ENCODE peak calls at places on chromosomes 12 and 14, in four cellular contexts. B, Q, R and J are unnamed samples.

GRCh38 chr12:19646599-19646998 is 207.3 kb downstream of the AEBP2 start:
- DNase-seq in Q (peak), B (no peak), R (no peak), J (no peak)

GRCh38 chr14:75648066-75648838 is 12.4 kb downstream of the ERG28 start:
- DNase-seq in Q (no peak), R (peak), B (peak), J (no peak)

GRCh38 chr14:26605602-26606001 is 7.8 kb upstream of the NOVA1 start:
- DNase-seq in R (no peak), B (no peak), Q (no peak), J (no peak)

GRCh38 chr12:57552692-57553321 is 3.0 kb downstream of the KIF5A start:
- DNase-seq in Q (no peak), R (no peak), B (no peak), J (no peak)

GRCh38 chr12:60501124-60501729 is 905.4 kb downstream of the SLC16A7 start:
- DNase-seq in R (no peak), Q (peak), B (no peak), J (no peak)

GRCh38 chr12:118103601-118104382 is at the start of gene VSIG10:
- DNase-seq in B (peak), Q (peak), R (peak), J (peak)

GRCh38 chr12:20716037-20716436 is 20.9 kb downstream of the SLCO1C1 start:
- DNase-seq in B (no peak), Q (peak), R (no peak), J (no peak)

GRCh38 chr14:96150214-96150613 is 54.4 kb upstream of the BDKRB2 start:
- DNase-seq in R (no peak), B (no peak), Q (no peak), J (no peak)

GRCh38 chr12:81300454-81300853 is 222.6 kb downstream of the ACSS3 start:
- DNase-seq in R (no peak), B (no peak), Q (no peak), J (no peak)

GRCh38 chr14:100332797-100333196 is 9.7 kb downstream of the SLC25A47 start:
- DNase-seq in B (no peak), Q (no peak), R (peak), J (no peak)

GRCh38 chr12:104485651-104486341 is 29.0 kb downstream of the CHST11 start:
- DNase-seq in R (no peak), Q (no peak), B (no peak), J (no peak)

GRCh38 chr14:80575763-80576162 is 364.5 kb upstream of the DIO2 start:
- DNase-seq in R (no peak), Q (no peak), B (no peak), J (no peak)

GRCh38 chr12:202081-202731 is 11.8 kb downstream of the SLC6A12 start:
- DNase-seq in B (no peak), R (no peak), Q (no peak), J (no peak)

GRCh38 chr12:57823131-57823907 is 4.8 kb upstream of the AVIL start:
- DNase-seq in B (no peak), Q (no peak), R (no peak), J (no peak)

GRCh38 chr12:10873374-10873773 is 10.7 kb downstream of the PRH1 start:
- DNase-seq in B (peak), R (no peak), Q (no peak), J (no peak)

GRCh38 chr14:103380719-103381377 is 4.4 kb upstream of the MARK3 start:
- DNase-seq in R (no peak), B (no peak), Q (no peak), J (no peak)

GRCh38 chr12:19025582-19025981 is 104.0 kb upstream of the PLEKHA5 start:
- DNase-seq in Q (no peak), R (no peak), B (no peak), J (no peak)

GRCh38 chr14:105077649-105077995 is 12.4 kb upstream of the GPR132 start:
- DNase-seq in R (no peak), Q (no peak), B (no peak), J (no peak)

GRCh38 chr12:74602881-74603523 is 65.4 kb downstream of the ATXN7L3B start:
- DNase-seq in B (no peak), R (no peak), Q (peak), J (no peak)

DNA sequence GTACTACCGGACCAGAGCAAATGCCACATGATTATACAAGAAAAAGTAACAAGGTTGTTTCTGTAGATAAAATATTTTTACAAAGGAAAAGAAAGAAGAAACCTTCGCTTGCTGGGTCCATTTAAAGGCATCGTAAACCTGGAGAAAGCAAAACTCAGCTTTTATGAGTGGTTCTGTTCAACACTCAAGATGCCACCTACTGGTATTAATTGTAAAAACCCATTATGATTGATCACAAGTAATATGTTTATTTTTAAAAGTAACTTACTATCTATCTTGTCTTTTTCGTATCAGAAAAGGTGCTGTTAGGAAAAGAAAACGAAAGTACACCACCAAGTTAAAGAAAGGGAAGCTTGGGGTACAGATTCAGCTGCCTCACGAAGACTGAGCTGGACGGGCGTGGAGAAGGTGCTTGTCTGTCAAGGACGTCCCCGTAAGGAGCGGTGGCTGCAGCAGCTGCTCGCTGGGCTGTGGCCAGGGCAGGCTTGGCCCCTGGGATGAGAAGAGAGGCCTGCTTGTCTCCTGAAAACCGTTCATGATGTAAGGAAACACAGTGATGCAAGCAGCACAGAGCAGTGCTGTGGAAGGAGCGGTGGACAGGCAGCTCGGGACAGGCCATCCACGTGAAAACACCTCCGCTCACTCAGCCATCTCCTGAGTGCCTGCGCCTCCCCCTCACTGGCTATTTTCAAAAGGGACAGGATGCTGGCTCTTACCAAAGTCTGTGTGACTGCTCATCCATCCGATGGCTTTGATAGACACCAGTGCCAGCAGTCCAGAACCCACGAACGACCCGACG is 25.0 kb downstream of the SLC15A4 start:
- DNase-seq in Q (no peak), R (no peak), B (no peak), J (no peak)
- TF ChIP-seq CTCF in Q (no peak), R (no peak), B (no peak), J (no peak)

GRCh38 chr14:53532871-53533270 is 379.7 kb upstream of the DDHD1 start:
- DNase-seq in B (no peak), Q (no peak), R (peak), J (no peak)
- TF ChIP-seq CTCF in B (no peak), Q (no peak), R (no peak), J (no peak)

GRCh38 chr12:69544087-69544486 is 41.2 kb upstream of the CCT2 start:
- DNase-seq in R (no peak), B (no peak), Q (no peak), J (no peak)
- TF ChIP-seq CTCF in R (no peak), B (no peak), Q (no peak), J (no peak)

GRCh38 chr12:131330106-131330820 is 376.6 kb downstream of the ADGRD1 start:
- DNase-seq in B (no peak), Q (no peak), R (no peak), J (no peak)

GRCh38 chr12:131332224-131332623 is 378.5 kb downstream of the ADGRD1 start:
- DNase-seq in Q (no peak), R (no peak), B (no peak), J (no peak)

GRCh38 chr12:131323879-131324278 is 370.2 kb downstream of the ADGRD1 start:
- DNase-seq in B (no peak), Q (no peak), R (no peak), J (no peak)

GRCh38 chr12:131331148-131331750 is 377.5 kb downstream of the ADGRD1 start:
- DNase-seq in R (no peak), Q (no peak), B (no peak), J (no peak)

DNA sequence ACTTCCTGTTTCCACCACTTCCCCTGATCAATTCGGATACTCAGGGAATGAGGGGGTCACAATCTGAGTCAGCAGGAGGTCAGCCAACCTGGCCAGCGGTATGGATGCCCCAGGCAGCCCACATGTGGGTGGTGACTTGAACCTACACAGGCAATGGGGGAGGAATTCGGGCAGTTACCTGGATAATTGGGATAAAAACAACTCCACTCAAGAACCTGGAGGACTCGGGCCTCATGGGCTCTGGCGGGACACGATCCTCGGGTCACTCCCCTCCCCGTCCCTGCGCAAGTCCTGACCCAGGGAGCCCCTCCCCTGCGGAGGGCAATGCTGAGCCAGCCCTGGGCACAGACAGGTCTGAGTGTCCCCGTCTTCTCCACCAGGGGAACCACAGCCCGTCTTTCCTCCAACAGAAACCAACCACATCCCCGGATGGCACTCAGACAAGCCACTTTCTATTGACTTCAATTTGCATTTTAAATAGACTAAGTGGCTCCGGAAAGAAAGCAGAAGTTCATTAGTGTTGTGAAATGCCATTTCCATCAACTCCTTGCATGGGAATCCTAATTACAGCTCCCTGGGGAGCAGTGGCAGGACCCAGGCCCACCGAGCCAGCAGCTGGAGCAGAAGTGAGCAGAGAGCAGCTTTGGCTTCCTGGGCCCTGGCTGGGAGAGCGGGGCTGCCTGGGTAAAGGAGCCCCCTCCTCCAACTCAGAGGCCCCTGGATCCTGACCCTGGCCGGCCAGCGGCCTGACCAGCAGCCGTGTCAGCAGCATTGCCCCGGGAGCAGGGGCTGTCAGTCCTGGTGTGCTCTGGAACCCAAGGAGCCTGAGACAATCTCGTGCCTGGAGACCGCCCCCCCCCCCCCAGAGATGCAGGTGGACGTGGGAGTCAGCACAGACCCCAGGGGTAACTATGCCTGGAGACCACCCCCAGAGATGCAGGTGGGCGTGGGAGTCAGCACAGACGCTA is 374.1 kb downstream of the ADGRD1 start:
- DNase-seq in R (no peak), B (no peak), Q (no peak), J (no peak)
- TF ChIP-seq CTCF in R (no peak), B (no peak), Q (no peak), J (no peak)

DNA sequence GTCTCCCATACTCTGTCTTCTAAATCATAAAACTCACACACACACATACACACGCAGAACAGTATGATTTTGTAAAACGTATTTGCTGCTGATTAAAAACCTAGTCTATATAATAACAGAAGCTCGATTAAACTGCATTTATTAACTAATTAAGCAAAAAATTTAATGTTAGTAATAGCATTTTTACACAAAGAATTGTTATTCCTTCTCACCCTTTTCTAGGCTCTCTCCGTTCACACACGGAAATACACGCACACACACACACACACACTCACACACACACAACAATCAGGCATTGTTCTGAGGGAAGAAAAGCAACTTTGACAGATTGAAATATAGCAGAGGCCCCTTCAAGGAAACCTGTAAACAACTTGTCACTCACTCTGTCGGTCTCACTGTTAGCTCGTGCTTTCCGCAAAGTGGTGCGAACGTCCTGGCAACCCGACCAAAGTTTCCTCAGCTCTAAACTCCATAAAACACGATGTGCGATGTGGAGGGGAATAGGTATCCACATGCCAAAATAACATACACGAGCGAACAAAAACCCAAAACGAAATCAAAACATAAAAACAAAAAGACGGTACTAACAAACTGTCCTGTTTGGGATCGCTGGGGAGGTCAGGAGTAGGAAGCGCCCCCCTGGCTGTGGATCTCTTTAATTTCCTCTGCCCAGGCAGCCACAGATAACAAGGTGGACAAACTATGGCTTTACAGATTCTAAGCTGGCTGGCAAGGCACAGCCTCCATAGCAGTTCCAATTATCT is 723 bp upstream of the SOX5 start:
- DNase-seq in R (no peak), B (no peak), Q (no peak), J (no peak)
- TF ChIP-seq CTCF in R (peak), B (no peak), Q (no peak), J (no peak)

DNA sequence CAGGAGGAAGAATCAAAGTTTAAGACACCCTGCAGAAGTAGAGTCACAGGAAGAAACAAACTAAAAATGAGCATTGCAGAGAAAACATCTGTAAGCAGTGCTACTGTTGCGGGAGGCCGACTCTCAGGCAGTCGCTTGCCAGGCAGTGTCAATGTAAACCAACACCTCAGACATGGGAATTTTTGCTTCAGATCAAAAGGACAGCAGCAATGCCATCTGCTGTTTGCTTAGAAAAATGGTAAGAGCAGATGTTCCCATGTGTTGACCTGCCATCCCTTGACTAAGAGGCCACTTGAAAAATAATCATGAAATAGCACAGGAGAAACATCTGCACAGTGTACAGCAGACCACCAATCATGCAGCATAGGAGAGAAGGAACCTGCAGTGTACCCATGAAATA is 196.6 kb downstream of the SLC25A21 start:
- DNase-seq in B (no peak), R (no peak), Q (no peak), J (no peak)
- TF ChIP-seq CTCF in B (no peak), R (no peak), Q (no peak), J (no peak)